ENCODE peak calls at places on chromosomes 3 and 15, in four cellular contexts. L is ovary; X is CD8-positive, alpha-beta T cell; K is psoas muscle. Q is an unnamed sample.

GRCh38 chr3:127915115-127915936 is at the start of gene KBTBD12:
- DNase-seq in L (peak; percentile 20), X (no peak), K (peak; percentile 79), Q (peak; percentile 73)

GRCh38 chr3:120348065-120348980 is 831 bp downstream of the LRRC58 start:
- DNase-seq in L (no peak), X (peak; percentile 46), K (no peak), Q (peak; percentile 7)

GRCh38 chr3:176514297-176514696 is 683.0 kb downstream of the TBL1XR1 start:
- DNase-seq in L (no peak), X (no peak), K (no peak), Q (peak; percentile 22)

GRCh38 chr3:100106531-100107155 is 7.7 kb downstream of the FILIP1L start:
- DNase-seq in L (no peak), X (no peak), K (no peak), Q (no peak)

GRCh38 chr15:73388256-73388781 is 19.6 kb upstream of the HCN4 start:
- DNase-seq in L (no peak), X (no peak), K (no peak), Q (no peak)

GRCh38 chr15:82642656-82643055 is 4.5 kb downstream of the CPEB1 start:
- DNase-seq in L (no peak), X (no peak), K (no peak), Q (no peak)

GRCh38 chr3:181699171-181699903 is 12.4 kb upstream of the SOX2 start:
- DNase-seq in L (no peak), X (no peak), K (no peak), Q (no peak)

GRCh38 chr3:65904016-65904415 is 134.7 kb downstream of the MAGI1 start:
- DNase-seq in L (no peak), X (no peak), K (no peak), Q (no peak)

GRCh38 chr15:100120111-100120510 is 221.7 kb downstream of the ADAMTS17 start:
- DNase-seq in L (no peak), X (no peak), K (no peak), Q (no peak)

GRCh38 chr3:114590309-114591047 is 296.6 kb downstream of the TIGIT start:
- DNase-seq in L (no peak), X (no peak), K (no peak), Q (no peak)

GRCh38 chr3:77319711-77320110 is 279.8 kb downstream of the ROBO2 start:
- DNase-seq in L (no peak), X (no peak), K (no peak), Q (no peak)

GRCh38 chr3:173044998-173045397 is 96.0 kb downstream of the SPATA16 start:
- DNase-seq in L (no peak), X (no peak), K (no peak), Q (no peak)

GRCh38 chr3:193548406-193548805 is 6.3 kb downstream of the ATP13A4 start:
- DNase-seq in L (no peak), X (no peak), K (no peak), Q (no peak)

GRCh38 chr3:70603103-70603502 is 290.7 kb upstream of the MDFIC2 start:
- DNase-seq in L (no peak), X (no peak), K (no peak), Q (no peak)

GRCh38 chr15:67089218-67090193 is 24.1 kb downstream of the SMAD3 start:
- DNase-seq in L (no peak), X (no peak), K (no peak), Q (no peak)

GRCh38 chr3:66452247-66453040 is 48.4 kb downstream of the LRIG1 start:
- DNase-seq in L (peak; percentile 43), X (no peak), K (peak; percentile 38), Q (no peak)

GRCh38 chr15:23629234-23629805 is 18.3 kb downstream of the MAGEL2 start:
- DNase-seq in L (no peak), X (no peak), K (no peak), Q (no peak)

DNA sequence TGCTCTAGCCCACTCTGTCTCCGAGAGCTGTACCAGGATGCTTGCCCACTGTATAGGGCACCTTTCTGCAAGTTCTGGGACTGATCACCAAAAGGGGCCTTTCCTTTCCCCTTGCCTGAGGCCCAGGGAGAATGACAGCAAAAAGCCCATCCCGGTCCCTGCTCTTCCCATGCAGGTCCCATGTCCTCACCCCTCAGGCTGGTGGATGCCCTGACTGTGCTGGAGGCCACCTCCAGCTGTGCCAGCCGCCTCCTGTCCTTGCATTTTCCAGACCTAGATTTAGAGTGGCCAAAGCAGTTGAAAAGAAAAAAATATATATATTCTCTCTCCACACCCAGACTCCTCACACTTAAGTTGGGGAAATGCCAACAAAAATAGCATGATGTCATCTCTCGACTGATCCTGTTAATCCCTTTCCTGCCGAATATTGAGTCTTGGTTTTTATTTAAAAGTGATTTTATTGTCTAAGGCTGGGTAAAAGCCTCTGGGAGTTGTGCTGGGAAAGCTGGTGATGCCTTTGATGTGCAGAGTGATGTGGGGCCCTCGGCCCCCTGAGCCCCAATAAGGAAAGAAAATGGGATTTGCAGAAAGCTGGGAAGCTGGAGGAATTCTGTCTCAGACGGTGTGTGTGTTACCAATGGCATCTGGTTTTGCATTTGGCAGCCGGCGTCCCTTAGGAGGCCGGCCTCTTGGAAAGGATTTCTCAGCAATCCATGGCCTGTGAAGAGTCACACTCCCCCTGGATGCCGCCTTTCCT is 29.3 kb upstream of the TPM1 start:
- DNase-seq in L (no peak), X (no peak), K (peak; percentile 29), Q (no peak)
- H3K27ac ChIP-seq in L (no peak overlapping the region), X (no peak overlapping the region), K (no peak overlapping the region), Q (no peak overlapping the region)

DNA sequence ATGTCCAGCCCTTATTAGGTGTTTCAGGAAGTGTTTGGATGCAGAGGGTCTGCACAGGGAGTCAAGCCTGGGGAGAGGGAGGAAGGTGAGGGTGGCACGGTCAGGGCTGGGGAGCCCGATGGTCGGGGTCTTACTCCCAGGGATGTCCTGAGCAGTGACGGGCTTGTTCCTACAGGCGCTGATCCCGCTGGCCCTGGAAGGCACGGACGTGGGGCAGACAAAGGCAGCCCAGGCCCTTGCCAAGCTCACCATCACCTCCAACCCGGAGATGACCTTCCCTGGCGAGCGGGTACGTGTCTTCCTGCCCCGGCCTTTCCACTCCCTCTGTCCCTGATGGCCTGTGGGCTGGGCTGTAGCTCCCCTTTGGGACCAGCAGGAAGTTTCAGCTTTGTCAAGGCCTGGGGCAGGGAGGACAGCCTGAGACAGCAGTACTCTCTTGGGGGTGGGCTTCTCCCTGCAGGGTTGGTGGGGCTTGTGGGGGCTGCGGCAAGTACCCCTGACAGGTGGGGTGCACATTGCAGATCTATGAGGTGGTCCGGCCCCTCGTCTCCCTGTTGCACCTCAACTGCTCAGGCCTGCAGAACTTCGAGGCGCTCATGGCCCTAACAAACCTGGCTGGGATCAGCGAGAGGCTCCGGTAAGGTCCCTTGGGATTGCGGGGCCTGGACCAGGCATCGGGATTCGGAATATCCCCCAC is 4.6 kb upstream of the RCCD1 start:
- DNase-seq in L (no peak), X (no peak), K (no peak), Q (no peak)
- H3K4me1 ChIP-seq in L (no peaks in the 10 kb centered on the region), X (peaks cover under 1% of the 10 kb centered on the region), K (no peaks in the 10 kb centered on the region), Q (peaks cover 3% of the 10 kb centered on the region)

GRCh38 chr15:89142423-89142822 is 54.2 kb downstream of the ABHD2 start:
- DNase-seq in L (no peak), X (no peak), K (no peak), Q (no peak)

GRCh38 chr15:89143503-89144162 is 55.4 kb downstream of the ABHD2 start:
- DNase-seq in L (no peak), X (no peak), K (no peak), Q (no peak)

GRCh38 chr15:89140595-89140994 is 52.3 kb downstream of the ABHD2 start:
- DNase-seq in L (no peak), X (no peak), K (no peak), Q (no peak)

GRCh38 chr15:89139613-89140499 is 51.6 kb downstream of the ABHD2 start:
- DNase-seq in L (no peak), X (no peak), K (no peak), Q (no peak)

DNA sequence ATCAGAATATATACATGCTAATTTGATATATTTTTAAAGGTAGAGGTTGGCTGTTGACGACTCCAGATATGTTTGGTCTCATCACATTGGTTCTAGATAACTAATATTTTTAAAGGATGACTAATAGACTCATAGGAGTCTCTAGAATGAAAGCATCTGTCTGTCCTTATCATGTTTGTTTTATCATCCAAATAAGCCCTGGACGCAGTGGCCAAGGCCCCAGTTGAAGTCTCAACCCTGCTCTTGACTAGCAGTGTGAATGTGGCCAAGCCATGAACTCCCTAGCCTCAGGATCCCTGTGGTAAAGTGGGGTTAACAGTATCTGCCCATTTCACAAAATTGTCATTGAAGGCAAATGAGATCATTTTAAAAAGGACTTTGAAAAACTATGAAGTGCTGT is 53.6 kb downstream of the ABHD2 start:
- DNase-seq in L (no peak), X (no peak), K (no peak), Q (no peak)
- H3K27ac ChIP-seq in L (no peak overlapping the region), X (no peak overlapping the region), K (no peak overlapping the region), Q (peak overlapping the region; percentile 88)

GRCh38 chr3:141406265-141406664 is 38.0 kb downstream of the ZBTB38 start:
- DNase-seq in L (no peak), X (no peak), K (no peak), Q (no peak)
- H3K4me1 ChIP-seq in L (peaks cover 27% of the 10 kb centered on the region), X (peaks cover 46% of the 10 kb centered on the region), K (peaks cover 55% of the 10 kb centered on the region), Q (peaks cover 17% of the 10 kb centered on the region)

DNA sequence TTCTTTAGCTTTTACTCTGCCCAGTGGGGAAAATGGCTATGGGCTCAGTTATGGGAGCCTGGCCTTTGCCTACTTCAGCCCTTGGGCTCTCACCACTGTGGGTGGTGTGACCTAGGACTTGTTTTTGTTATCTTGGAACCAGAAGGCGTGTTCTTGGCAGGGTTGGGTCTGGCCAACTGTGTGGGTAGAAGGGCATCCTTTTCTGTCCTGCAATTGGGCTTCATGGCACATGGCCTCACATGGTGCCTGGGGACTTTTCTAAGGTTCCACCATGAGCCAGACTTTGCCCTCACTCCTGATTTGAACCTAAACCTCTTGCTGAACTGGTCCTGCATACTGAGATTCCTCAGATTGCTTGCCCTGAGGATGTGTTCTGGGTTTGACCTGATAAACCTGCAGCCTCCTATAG is 1.7 kb downstream of the GLYCTK start:
- DNase-seq in L (no peak), X (no peak), K (no peak), Q (no peak)
- H3K27ac ChIP-seq in L (no peak overlapping the region), X (no peak overlapping the region), K (no peak overlapping the region), Q (no peak overlapping the region)

GRCh38 chr3:72247645-72248388 is 462.9 kb upstream of the PROK2 start:
- DNase-seq in L (no peak), X (no peak), K (no peak), Q (no peak)
- H3K4me1 ChIP-seq in L (peaks cover 18% of the 10 kb centered on the region), X (no peaks in the 10 kb centered on the region), K (peaks cover 14% of the 10 kb centered on the region), Q (peaks cover 41% of the 10 kb centered on the region)

GRCh38 chr15:56052389-56053045 is 59.1 kb upstream of the NEDD4 start:
- DNase-seq in L (no peak), X (no peak), K (no peak), Q (no peak)
- H3K27ac ChIP-seq in L (no peak overlapping the region), X (no peak overlapping the region), K (no peak overlapping the region), Q (no peak overlapping the region)

GRCh38 chr15:101447561-101448071 is 41.9 kb downstream of the PCSK6 start:
- DNase-seq in L (no peak), X (no peak), K (no peak), Q (no peak)
- H3K4me1 ChIP-seq in L (peaks cover 15% of the 10 kb centered on the region), X (no peaks in the 10 kb centered on the region), K (peaks cover 38% of the 10 kb centered on the region), Q (peaks cover 47% of the 10 kb centered on the region)

Q was measured in heart right ventricle.